ENCODE peak calls at places on chromosomes 4 and X, in ten cellular contexts. N, O, X, J, W, Y, R, K, M and S are unnamed samples.

GRCh38 chr4:108725457-108725856 is 37.4 kb downstream of the ETNPPL start:
- DNase-seq in O (no peak), Y (no peak), X (no peak), K (no peak), M (no peak), W (peak; percentile 17), J (no peak), N (no peak), R (no peak), S (no peak)

GRCh38 chr4:8525383-8526120 is 54.6 kb upstream of the GPR78 start:
- DNase-seq in O (no peak), M (no peak), Y (no peak), X (no peak), K (no peak), J (no peak), W (no peak), R (no peak), N (no peak), S (no peak)

GRCh38 chr4:5893013-5893580 is at the start of gene CRMP1:
- DNase-seq in K (no peak), O (no peak), W (peak; percentile 94), R (no peak), J (peak; percentile 55), Y (no peak), N (no peak), X (peak; percentile 37), M (no peak), S (no peak)

GRCh38 chrX:134547047-134547679 is 87.2 kb downstream of the HPRT1 start:
- DNase-seq in J (no peak), W (no peak), M (no peak), R (no peak), X (no peak), K (no peak), N (no peak), Y (no peak), O (no peak), S (no peak)

GRCh38 chrX:23003121-23003520 is 3.4 kb downstream of the DDX53 start:
- DNase-seq in J (no peak), R (peak; percentile 5), M (no peak), Y (no peak), N (no peak), W (no peak), X (no peak), K (no peak), O (no peak), S (no peak)

GRCh38 chr4:151673913-151674520 is 86.8 kb downstream of the GATB start:
- DNase-seq in J (no peak), R (no peak), Y (no peak), W (no peak), O (no peak), K (no peak), X (no peak), N (no peak), M (no peak), S (no peak)

GRCh38 chrX:155966876-155967275 is 30.6 kb upstream of the IL9R start:
- DNase-seq in X (no peak), M (no peak), N (no peak), K (no peak), Y (no peak), R (no peak), J (peak; percentile 6), O (no peak), W (peak; percentile 67), S (no peak)

GRCh38 chr4:76718806-76719205 is 179.1 kb downstream of the SOWAHB start:
- DNase-seq in J (no peak), X (no peak), W (peak; percentile 15), R (no peak), N (no peak), K (no peak), M (no peak), O (no peak), Y (no peak), S (no peak)

GRCh38 chrX:1453390-1453783 is 678 bp upstream of the ASMTL start:
- DNase-seq in Y (no peak), R (peak; percentile 7), O (peak; percentile 65), K (no peak), W (no peak), J (no peak), N (no peak), X (no peak), M (no peak), S (peak; percentile 76)

GRCh38 chr4:89284828-89285227 is 22.8 kb downstream of the GPRIN3 start:
- DNase-seq in J (no peak), X (no peak), Y (no peak), W (no peak), M (no peak), O (no peak), R (no peak), N (no peak), K (no peak), S (no peak)

GRCh38 chr4:104393649-104394048 is 101.0 kb downstream of the CXXC4 start:
- DNase-seq in W (no peak), O (no peak), R (no peak), M (no peak), N (no peak), K (no peak), X (no peak), J (no peak), Y (no peak), S (no peak)

GRCh38 chrX:115940348-115940747 is 230.2 kb upstream of the AGTR2 start:
- DNase-seq in R (no peak), N (no peak), W (no peak), X (no peak), O (no peak), Y (no peak), M (no peak), J (no peak), K (no peak), S (no peak)

GRCh38 chr4:36053931-36054330 is 190.4 kb downstream of the ARAP2 start:
- DNase-seq in M (no peak), O (no peak), W (no peak), X (no peak), K (no peak), Y (no peak), J (no peak), N (no peak), R (no peak), S (no peak)

GRCh38 chrX:68693481-68694410 is 46.3 kb downstream of the STARD8 start:
- DNase-seq in X (peak; percentile 10), J (peak; percentile 25), Y (peak; percentile 47), K (peak; percentile 84), M (no peak), N (no peak), O (no peak), R (no peak), W (peak; percentile 90), S (no peak)

GRCh38 chr4:15434086-15434485 is 6.3 kb downstream of the C1QTNF7 start:
- DNase-seq in J (no peak), O (no peak), R (no peak), M (no peak), Y (no peak), N (no peak), X (no peak), K (no peak), W (no peak), S (no peak)